ENCODE peak calls at places on chromosomes 13 and 19, in ten cellular contexts. M is H1, D is breast epithelium, W is vagina, R is K562, Y is spleen, O is HCT116, T is transverse colon, I is sigmoid colon, N is upper lobe of left lung. A is an unnamed sample. For H3K4me1, the result is how much of the 10 kb centered on the place peaks cover.

GRCh38 chr13:51643114-51643881 is 59.0 kb downstream of the WDFY2 start:
- DNase-seq in N (no peak), R (no peak), O (no peak), Y (no peak), W (no peak), T (no peak), M (no peak), I (no peak), D (no peak), A (no peak)

GRCh38 chr13:24032674-24033073 is 127.8 kb upstream of the SPATA13 start:
- DNase-seq in R (no peak), M (no peak), D (no peak), Y (no peak), T (no peak), W (no peak), N (no peak), I (no peak), O (no peak), A (no peak)

GRCh38 chr19:6740589-6741348 is 1.3 kb downstream of the TRIP10 start:
- DNase-seq in T (peak), I (peak), M (no peak), D (no peak), R (peak), N (peak), W (no peak), Y (peak), O (no peak), A (peak)

GRCh38 chr13:107373551-107373950 is 805.6 kb upstream of the ARGLU1 start:
- DNase-seq in M (no peak), Y (no peak), I (no peak), R (no peak), N (no peak), O (no peak), W (no peak), D (no peak), T (no peak), A (no peak)

GRCh38 chr19:9836021-9836420 is 903 bp downstream of the PIN1 start:
- DNase-seq in Y (no peak), M (no peak), T (no peak), O (no peak), N (no peak), D (no peak), W (no peak), R (no peak), I (no peak), A (no peak)

GRCh38 chr19:42989851-42990250 is 36.4 kb downstream of the PSG11 start:
- DNase-seq in T (no peak), Y (no peak), R (no peak), W (no peak), I (no peak), N (no peak), D (no peak), M (no peak), O (no peak), A (no peak)

GRCh38 chr13:23985846-23986245 is 88.5 kb upstream of the C1QTNF9B start:
- DNase-seq in M (no peak), D (no peak), N (no peak), R (no peak), W (no peak), I (no peak), O (no peak), T (no peak), Y (no peak), A (no peak)

GRCh38 chr19:56132316-56132822 is 8.7 kb upstream of the ZNF444 start:
- DNase-seq in D (no peak), R (no peak), I (no peak), N (no peak), M (no peak), T (no peak), Y (no peak), W (no peak), O (no peak), A (no peak)

GRCh38 chr13:99176309-99177276 is 24.1 kb upstream of the UBAC2 start:
- DNase-seq in W (no peak), O (peak), N (no peak), R (peak), M (peak), Y (peak), T (peak), D (peak), I (peak), A (peak)

GRCh38 chr19:14127176-14127575 is 9.2 kb downstream of the ASF1B start:
- DNase-seq in M (no peak), Y (peak), R (no peak), W (no peak), O (no peak), I (no peak), N (no peak), D (no peak), T (no peak), A (no peak)

GRCh38 chr19:14122924-14123323 is 5.4 kb upstream of the PRKACA start:
- DNase-seq in R (no peak), O (no peak), N (no peak), M (no peak), T (no peak), Y (no peak), I (no peak), D (no peak), W (no peak), A (no peak)

GRCh38 chr19:14127929-14128509 is 8.4 kb downstream of the ASF1B start:
- DNase-seq in M (no peak), I (no peak), N (no peak), W (no peak), Y (no peak), R (no peak), T (no peak), O (no peak), D (no peak), A (no peak)
- H3K4me1 ChIP-seq in M (under half), I (under half), N (under half), W (under half), Y (half or more), R (under half), T (under half), O (under half), D (under half), A (under half)

DNA sequence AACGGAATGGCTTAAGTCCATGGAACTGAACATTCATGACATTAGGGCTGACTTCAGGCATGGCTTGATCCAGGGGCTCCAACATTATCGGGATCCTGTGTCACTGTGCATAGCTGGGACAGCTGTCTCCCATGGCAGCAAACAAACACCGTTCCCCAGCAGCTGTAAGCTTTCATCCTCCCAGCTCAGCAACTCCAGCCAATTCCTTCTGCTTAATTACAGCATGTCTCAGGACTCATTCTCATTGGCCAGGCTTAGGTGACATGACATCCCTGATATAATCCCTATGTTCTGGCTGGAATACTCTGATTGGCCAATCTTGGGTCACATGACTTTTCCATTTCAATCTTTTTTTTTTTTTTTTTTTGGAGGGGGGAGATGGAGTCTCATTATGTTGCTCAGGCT is 10.9 kb upstream of the TLE5 start:
- DNase-seq in W (no peak), D (no peak), R (peak), M (no peak), T (peak), Y (no peak), O (peak), I (peak), N (no peak), A (no peak)
- TF ChIP-seq POLR2AphosphoS5 in W (no peak), D (no peak), R (no peak), M (no peak), T (peak), Y (no peak), O (no peak), I (peak), N (peak), A (peak)

DNA sequence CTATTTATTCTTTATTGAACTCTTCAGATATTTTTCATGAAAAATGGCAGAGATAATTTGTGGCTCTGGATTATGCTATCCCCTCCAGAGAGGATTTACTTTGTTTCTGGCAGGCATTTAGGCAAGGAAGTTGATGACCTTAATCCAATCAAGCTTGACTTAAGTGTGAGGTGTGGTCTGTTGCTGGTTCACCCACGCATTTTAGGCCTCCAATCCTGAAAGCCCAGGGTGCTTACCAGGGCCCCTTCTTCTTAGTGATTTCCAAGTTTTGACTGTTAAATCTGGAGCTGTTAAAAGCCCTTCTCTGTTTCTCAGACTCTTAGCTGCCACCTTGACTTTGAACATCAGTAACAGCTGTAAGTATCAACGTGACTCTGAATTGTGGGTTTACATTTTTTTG is 161.8 kb downstream of the DNAJC15 start:
- DNase-seq in M (no peak), Y (no peak), I (no peak), T (no peak), R (no peak), W (no peak), O (no peak), D (no peak), N (no peak), A (no peak)
- TF ChIP-seq POLR2A in M (no peak), Y (no peak), I (no peak), T (no peak), R (no peak), W (no peak), O (no peak), D (no peak), N (no peak), A (no peak)

DNA sequence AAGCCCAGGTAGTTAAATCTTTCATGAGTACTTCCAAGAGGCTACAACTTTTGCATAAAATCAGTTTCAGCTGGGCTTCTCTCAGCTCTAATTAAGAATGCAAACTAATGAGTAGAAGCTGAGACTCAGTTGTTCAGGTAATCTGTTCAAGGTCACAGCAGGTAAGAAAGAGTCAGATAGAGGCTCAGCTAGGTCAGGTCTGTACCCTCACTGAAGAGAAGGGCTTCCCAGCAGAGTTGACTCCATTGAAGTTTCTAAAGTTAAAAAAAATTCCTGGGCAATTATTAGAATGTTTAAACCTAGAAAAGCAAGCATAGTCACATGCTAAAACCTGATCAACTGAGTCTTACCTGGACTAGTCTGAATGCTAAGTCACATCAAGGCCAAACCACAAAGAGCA is 42.1 kb downstream of the ESD start:
- DNase-seq in Y (no peak), I (no peak), W (no peak), T (no peak), O (no peak), R (no peak), D (no peak), N (no peak), M (no peak), A (no peak)
- H3K4me1 ChIP-seq in Y (half or more), I (under half), W (under half), T (under half), O (under half), R (under half), D (under half), N (under half), M (under half), A (under half)

GRCh38 chr13:97222934-97223710 is 989 bp downstream of the MBNL2 start:
- DNase-seq in Y (no peak), W (no peak), M (no peak), R (no peak), I (no peak), T (no peak), D (no peak), N (no peak), O (no peak), A (no peak)

GRCh38 chr13:97223711-97224461 is 1.8 kb downstream of the MBNL2 start:
- DNase-seq in M (peak), T (peak), I (peak), Y (peak), W (no peak), N (peak), O (peak), R (peak), D (peak), A (peak)

GRCh38 chr13:97221046-97221445 is 1.1 kb upstream of the MBNL2 start:
- DNase-seq in I (no peak), T (no peak), Y (no peak), W (no peak), N (no peak), R (no peak), M (no peak), O (no peak), D (no peak), A (no peak)

GRCh38 chr13:97221491-97221890 is 642 bp upstream of the MBNL2 start:
- DNase-seq in T (no peak), O (no peak), R (no peak), I (no peak), D (no peak), N (no peak), W (no peak), Y (no peak), M (no peak), A (no peak)

GRCh38 chr13:97221989-97222700 is at the start of gene MBNL2:
- DNase-seq in N (peak), Y (peak), R (peak), W (no peak), D (peak), M (peak), O (peak), T (peak), I (peak), A (peak)
- TF ChIP-seq POLR2AphosphoS5 in N (peak), Y (peak), R (peak), W (peak), D (peak), M (no peak), O (peak), T (peak), I (peak), A (peak)

GRCh38 chr19:5149508-5149907 is 180.6 kb downstream of the KDM4B start:
- DNase-seq in D (no peak), I (no peak), R (no peak), M (no peak), W (no peak), T (no peak), O (no peak), N (peak), Y (peak), A (no peak)
- TF ChIP-seq POLR2A in D (no peak), I (no peak), R (no peak), M (no peak), W (no peak), T (no peak), O (no peak), N (no peak), Y (no peak), A (no peak)

DNA sequence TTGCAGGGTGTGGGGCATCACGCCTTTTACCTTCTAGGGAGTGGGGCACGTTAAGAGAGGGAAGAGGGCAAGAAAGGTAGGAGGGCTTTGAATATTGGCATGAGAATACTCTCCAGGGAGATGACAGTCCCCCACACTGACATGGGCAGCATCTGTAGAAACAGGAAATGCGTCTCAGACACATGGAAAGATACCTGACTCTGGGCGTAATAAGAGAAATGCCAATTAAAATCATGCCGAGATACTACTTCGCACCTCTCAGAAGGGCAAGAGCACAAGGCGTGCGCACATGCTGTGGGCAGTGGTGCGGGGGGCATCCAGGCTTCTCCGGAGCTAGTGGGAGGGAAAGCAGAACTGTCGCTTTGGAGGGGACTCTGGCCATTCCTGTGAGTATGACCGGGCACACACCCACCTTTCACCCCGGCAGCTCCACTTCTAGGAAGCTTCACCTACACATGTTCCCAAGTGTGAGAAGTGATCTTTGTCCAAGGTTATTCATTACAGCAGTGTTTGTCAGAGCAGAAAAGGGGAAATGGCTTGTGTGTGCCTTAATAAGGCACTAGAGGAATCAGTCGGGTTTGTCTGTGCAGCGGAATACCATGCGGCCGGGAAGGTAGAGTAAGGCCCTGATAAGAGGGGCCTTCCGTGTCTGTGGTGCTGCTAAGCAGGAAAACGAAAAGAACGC is 99.5 kb downstream of the SIPA1L3 start:
- DNase-seq in Y (no peak), T (no peak), R (no peak), O (no peak), N (no peak), M (no peak), D (no peak), W (no peak), I (no peak), A (no peak)
- H3K4me1 ChIP-seq in Y (half or more), T (under half), R (under half), O (under half), N (under half), M (under half), D (under half), W (under half), I (under half), A (under half)

DNA sequence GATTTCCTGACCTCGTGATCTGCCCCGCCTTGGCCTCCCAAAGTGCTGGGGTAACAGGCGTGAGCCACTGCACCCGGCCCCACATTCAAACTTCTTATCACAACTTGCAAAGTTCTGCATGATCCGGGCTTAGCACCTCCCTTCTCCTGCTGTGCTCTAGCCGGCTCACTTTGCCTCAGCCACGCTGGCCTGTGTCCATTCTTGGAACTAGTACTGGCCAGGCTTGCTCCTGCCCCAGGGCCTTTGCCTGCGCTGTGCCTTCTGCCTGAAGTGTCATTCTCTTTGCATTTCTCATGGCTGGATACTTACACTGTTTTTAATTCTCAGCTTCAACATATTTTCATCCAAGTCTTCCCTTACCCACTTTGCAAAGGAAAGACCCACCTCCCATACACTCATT is 29.9 kb downstream of the CACNG6 start:
- DNase-seq in D (no peak), W (no peak), Y (no peak), N (no peak), O (no peak), T (no peak), M (no peak), R (no peak), I (no peak), A (no peak)
- TF ChIP-seq POLR2AphosphoS5 in D (no peak), W (no peak), Y (no peak), N (no peak), O (no peak), T (no peak), M (no peak), R (no peak), I (no peak), A (no peak)

A was measured in stomach.